ENCODE peak calls at places on chromosome 6, in five cellular contexts. O, Y, L, P and F are unnamed samples.

GRCh38 chr6:156378853-156379252 is 398.3 kb upstream of the ARID1B start:
- DNase-seq in P (no peak), Y (no peak), O (no peak), L (no peak), F (no peak)

GRCh38 chr6:143744593-143745151 is 66.9 kb downstream of the PHACTR2 start:
- DNase-seq in O (peak), P (no peak), L (no peak), Y (no peak), F (no peak)

GRCh38 chr6:44925100-44925739 is 402.9 kb upstream of the RUNX2 start:
- DNase-seq in Y (no peak), L (peak), P (no peak), O (no peak), F (no peak)

GRCh38 chr6:101011165-101011564 is 130.0 kb upstream of the ASCC3 start:
- DNase-seq in O (no peak), L (no peak), Y (no peak), P (no peak), F (no peak)

GRCh38 chr6:110530671-110531070 is 54.3 kb upstream of the SLC22A16 start:
- DNase-seq in P (no peak), O (no peak), Y (no peak), L (no peak), F (no peak)

GRCh38 chr6:105757512-105758200 is 328.5 kb upstream of the PRDM1 start:
- DNase-seq in P (no peak), L (no peak), Y (no peak), O (no peak), F (no peak)

GRCh38 chr6:133906050-133906449 is 17.1 kb downstream of the TCF21 start:
- DNase-seq in P (no peak), O (no peak), L (peak), Y (no peak), F (no peak)

GRCh38 chr6:143125455-143125854 is 64.8 kb downstream of the AIG1 start:
- DNase-seq in P (no peak), Y (no peak), L (no peak), O (no peak), F (no peak)

GRCh38 chr6:145112711-145113148 is 622.6 kb downstream of the EPM2A start:
- DNase-seq in L (no peak), P (peak), O (no peak), Y (no peak), F (no peak)

GRCh38 chr6:113723182-113723581 is 134.0 kb upstream of the MARCKS start:
- DNase-seq in O (no peak), L (peak), P (no peak), Y (no peak), F (no peak)

GRCh38 chr6:53999088-53999755 is 112.0 kb upstream of the MLIP start:
- DNase-seq in Y (no peak), P (no peak), O (no peak), L (no peak), F (no peak)

GRCh38 chr6:168377856-168378832 is 58.6 kb upstream of the DACT2 start:
- DNase-seq in O (no peak), Y (peak), P (no peak), L (no peak), F (no peak)

GRCh38 chr6:134196568-134197301 is 121.2 kb downstream of the SGK1 start:
- DNase-seq in P (no peak), L (no peak), O (no peak), Y (no peak), F (no peak)

GRCh38 chr6:169752074-169752623 is 727 bp downstream of the ERMARD start:
- DNase-seq in O (no peak), P (no peak), Y (no peak), L (no peak), F (no peak)

GRCh38 chr6:167685654-167686053 is 141.1 kb upstream of the AFDN start:
- DNase-seq in Y (no peak), P (no peak), L (peak), O (no peak), F (no peak)

GRCh38 chr6:158653577-158654354 is 3.9 kb downstream of the SYTL3 start:
- DNase-seq in P (no peak), O (peak), Y (no peak), L (peak), F (peak)

GRCh38 chr6:148934534-148934933 is 187.7 kb downstream of the UST start:
- DNase-seq in Y (no peak), O (peak), L (peak), P (no peak), F (no peak)

GRCh38 chr6:36296240-36296639 is 26.4 kb downstream of the PNPLA1 start:
- DNase-seq in P (no peak), O (no peak), L (no peak), Y (no peak), F (no peak)

GRCh38 chr6:143901885-143902708 is 37.8 kb downstream of the ZC2HC1B start:
- DNase-seq in P (no peak), L (no peak), O (peak), Y (no peak), F (no peak)

GRCh38 chr6:15517600-15517999 is 145.2 kb downstream of the DTNBP1 start:
- DNase-seq in P (no peak), O (no peak), L (no peak), Y (no peak), F (no peak)

GRCh38 chr6:15331143-15331542 is 85.3 kb downstream of the JARID2 start:
- DNase-seq in L (no peak), O (no peak), Y (no peak), P (no peak), F (no peak)

GRCh38 chr6:106253731-106254130 is 71.8 kb downstream of the ATG5 start:
- DNase-seq in O (no peak), L (no peak), P (no peak), Y (no peak), F (no peak)

GRCh38 chr6:73144516-73144915 is 80.8 kb downstream of the KHDC1L start:
- DNase-seq in L (no peak), O (no peak), P (no peak), Y (no peak), F (no peak)

GRCh38 chr6:34919651-34920050 is 30.6 kb downstream of the ANKS1A start:
- DNase-seq in Y (no peak), P (no peak), O (no peak), L (no peak), F (no peak)

GRCh38 chr6:135880066-135880972 is 28.8 kb downstream of the PDE7B start:
- DNase-seq in L (peak), O (peak), P (no peak), Y (no peak), F (no peak)

GRCh38 chr6:81978230-81978629 is 225.7 kb upstream of the TENT5A start:
- DNase-seq in P (no peak), Y (no peak), L (no peak), O (peak), F (no peak)

GRCh38 chr6:30829016-30829415 is 55.3 kb upstream of the DDR1 start:
- DNase-seq in L (no peak), Y (no peak), O (no peak), P (no peak), F (no peak)

GRCh38 chr6:74075323-74075722 is 379.3 kb downstream of the CD109 start:
- DNase-seq in O (peak), Y (no peak), P (peak), L (no peak), F (no peak)

GRCh38 chr6:75802366-75802765 is 53.3 kb downstream of the MYO6 start:
- DNase-seq in O (no peak), P (no peak), L (no peak), Y (no peak), F (no peak)